ENCODE peak calls at places on chromosomes 11 and 22, in ten cellular contexts. I is left ventricle myocardium inferior, O is fibroblast of lung, L is mucosa of descending colon, H is tibial artery, P is right atrium auricular region, E is Calu3, K is ovary, B is BJ, N is left lung. U is an unnamed sample.

GRCh38 chr22:38732251-38732815 is 23.5 kb downstream of the SUN2 start:
- DNase-seq in I (no peak), O (no peak), L (no peak), H (peak; percentile 89), P (no peak), E (no peak), K (peak; percentile 61), B (no peak), N (peak; percentile 61), U (peak; percentile 23)

GRCh38 chr11:128595221-128595620 is 7.9 kb upstream of the ETS1 start:
- DNase-seq in I (no peak), O (no peak), L (no peak), H (no peak), P (no peak), E (no peak), K (no peak), B (no peak), N (no peak), U (no peak)

GRCh38 chr11:85831050-85831449 is 20.1 kb upstream of the SYTL2 start:
- DNase-seq in I (no peak), O (no peak), L (no peak), H (no peak), P (no peak), E (no peak), K (no peak), B (no peak), N (no peak), U (no peak)

GRCh38 chr11:44849424-44849823 is 101.3 kb downstream of the TP53I11 start:
- DNase-seq in I (no peak), O (no peak), L (no peak), H (no peak), P (no peak), E (no peak), K (no peak), B (no peak), N (no peak), U (peak; percentile 29)

GRCh38 chr11:108906826-108907225 is 242.0 kb downstream of the DDX10 start:
- DNase-seq in I (no peak), O (peak; percentile 48), L (no peak), H (no peak), P (no peak), E (no peak), K (no peak), B (no peak), N (no peak), U (no peak)

GRCh38 chr22:37661160-37661924 is 2.8 kb downstream of the PDXP start:
- DNase-seq in I (no peak), O (peak; percentile 76), L (no peak), H (no peak), P (no peak), E (no peak), K (no peak), B (no peak), N (no peak), U (no peak)

GRCh38 chr11:47249378-47249715 is 733 bp upstream of the ACP2 start:
- DNase-seq in I (no peak), O (no peak), L (no peak), H (no peak), P (no peak), E (no peak), K (no peak), B (no peak), N (no peak), U (no peak)

GRCh38 chr11:62856333-62856910 is 17.0 kb upstream of the WDR74 start:
- DNase-seq in I (no peak), O (no peak), L (no peak), H (no peak), P (no peak), E (no peak), K (no peak), B (no peak), N (no peak), U (no peak)

DNA sequence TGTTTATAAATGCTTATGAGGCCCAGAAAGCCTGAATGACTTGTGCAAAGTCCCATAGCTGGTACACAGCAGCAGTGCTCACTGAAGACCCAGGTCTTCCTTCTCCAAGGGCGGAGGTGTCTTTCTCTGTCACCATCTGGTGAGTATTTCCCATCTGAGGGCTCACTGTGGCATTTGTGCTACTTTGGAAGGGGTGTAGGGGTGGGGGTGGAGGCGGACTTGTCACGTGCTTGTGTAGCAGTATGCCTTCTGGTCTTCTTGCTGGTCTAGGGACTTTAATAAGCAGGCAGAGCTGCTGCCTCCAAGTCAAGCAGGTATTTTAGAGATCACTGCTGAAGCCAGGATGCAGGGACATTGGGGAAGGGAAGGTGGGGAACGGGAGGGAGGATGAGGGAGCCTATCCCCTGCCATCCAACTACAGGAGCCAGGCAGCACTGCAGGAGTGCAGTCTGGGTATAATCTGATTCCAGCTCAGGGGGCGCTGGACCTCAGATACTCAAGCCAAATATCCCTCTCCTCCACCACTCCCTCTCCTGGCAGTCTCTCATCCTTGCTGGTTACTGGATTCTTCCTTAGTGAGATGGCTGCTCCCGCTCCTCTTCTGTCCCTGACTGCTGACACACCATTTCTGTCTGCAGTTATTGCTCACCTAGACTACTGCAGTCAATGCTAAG is 3.4 kb downstream of the ABCC8 start:
- DNase-seq in I (no peak), O (peak; percentile 2), L (no peak), H (no peak), P (no peak), E (peak; percentile 57), K (no peak), B (no peak), N (no peak), U (no peak)
- TF ChIP-seq CTCF in I (no peak), O (no peak), L (no peak), H (no peak), P (no peak), E (peak; percentile 59), K (no peak), B (no peak), N (no peak), U (no peak)

GRCh38 chr11:119118227-119118626 is 3.2 kb upstream of the HINFP start:
- DNase-seq in I (no peak), O (no peak), L (no peak), H (no peak), P (no peak), E (no peak), K (no peak), B (no peak), N (no peak), U (no peak)

GRCh38 chr11:119121008-119121810 is at the start of gene HINFP:
- DNase-seq in I (peak; percentile 100), O (peak; percentile 98), L (peak; percentile 100), H (peak; percentile 100), P (peak; percentile 100), E (peak; percentile 96), K (peak; percentile 100), B (peak; percentile 96), N (peak; percentile 100), U (peak; percentile 100)

GRCh38 chr11:119125849-119126248 is 4.5 kb downstream of the HINFP start:
- DNase-seq in I (no peak), O (no peak), L (peak; percentile 75), H (no peak), P (no peak), E (no peak), K (no peak), B (no peak), N (no peak), U (no peak)

GRCh38 chr11:119120639-119121007 is 757 bp upstream of the HINFP start:
- DNase-seq in I (no peak), O (peak; percentile 69), L (no peak), H (no peak), P (no peak), E (no peak), K (no peak), B (no peak), N (no peak), U (peak; percentile 31)

GRCh38 chr11:119121811-119122124 is 388 bp downstream of the HINFP start:
- DNase-seq in I (no peak), O (no peak), L (no peak), H (no peak), P (no peak), E (no peak), K (no peak), B (no peak), N (no peak), U (no peak)
- TF ChIP-seq CTCF in I (no peak), O (no peak), L (no peak), H (no peak), P (no peak), E (no peak), K (no peak), B (no peak), N (no peak), U (no peak)

DNA sequence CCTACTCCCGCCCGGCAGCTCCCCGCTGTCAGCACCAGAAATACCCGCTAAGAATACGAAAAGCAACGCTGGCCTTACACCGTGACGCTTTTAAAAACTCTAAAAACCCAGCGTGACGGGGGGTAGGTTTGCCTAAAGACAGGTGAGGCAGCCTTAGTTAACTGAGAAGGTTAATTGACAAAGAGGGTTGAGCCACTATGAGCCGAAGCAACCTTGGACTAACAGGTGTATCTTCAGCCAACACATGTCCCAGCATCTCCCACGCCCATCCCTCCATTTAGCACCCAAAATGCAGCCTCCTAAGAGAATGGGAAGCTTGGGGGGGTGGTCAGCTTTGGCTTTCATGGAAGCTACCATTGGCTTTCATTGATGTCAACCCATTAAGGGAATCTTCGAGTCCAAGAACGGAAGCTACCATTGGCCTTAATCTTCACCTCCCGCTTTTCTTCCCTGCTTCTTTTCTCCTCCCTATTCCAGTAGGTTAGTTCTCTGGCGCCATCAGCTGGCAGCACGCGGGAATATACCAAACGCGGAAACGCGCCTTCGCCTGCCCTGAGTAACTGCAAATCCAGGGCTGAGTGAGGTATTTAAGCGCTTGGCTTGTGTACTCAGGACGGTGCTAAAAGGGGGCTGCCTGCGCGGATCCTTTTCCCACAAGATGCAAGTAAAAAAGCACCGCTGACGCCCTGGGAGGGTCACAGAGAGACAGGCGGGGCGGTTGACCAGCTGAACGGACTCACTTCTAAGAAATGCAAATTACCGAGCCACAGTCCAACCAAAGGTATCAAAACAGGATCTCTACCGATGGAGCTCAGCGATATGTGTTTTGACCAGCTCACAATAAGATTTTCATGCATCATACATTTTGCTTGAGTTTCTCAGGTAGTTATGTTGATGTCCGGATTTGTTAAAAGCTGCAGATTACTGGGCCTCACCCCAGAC is 38.5 kb upstream of the GLYATL1 start:
- DNase-seq in I (peak; percentile 63), O (peak; percentile 90), L (peak; percentile 88), H (no peak), P (peak; percentile 71), E (peak; percentile 85), K (peak; percentile 35), B (no peak), N (peak; percentile 83), U (peak; percentile 51)
- TF ChIP-seq CTCF in I (peak; percentile 54), O (peak; percentile 61), L (peak; percentile 43), H (no peak), P (peak; percentile 56), E (peak; percentile 60), K (no peak), B (peak; percentile 65), N (peak; percentile 24), U (peak; percentile 82)

GRCh38 chr11:105632316-105632715 is 22.4 kb downstream of the GRIA4 start:
- DNase-seq in I (no peak), O (no peak), L (no peak), H (no peak), P (no peak), E (no peak), K (no peak), B (no peak), N (no peak), U (no peak)

GRCh38 chr11:105641433-105641832 is 31.6 kb downstream of the GRIA4 start:
- DNase-seq in I (no peak), O (no peak), L (no peak), H (no peak), P (no peak), E (no peak), K (no peak), B (no peak), N (no peak), U (no peak)

GRCh38 chr11:105639527-105639926 is 29.7 kb downstream of the GRIA4 start:
- DNase-seq in I (no peak), O (no peak), L (no peak), H (no peak), P (no peak), E (no peak), K (no peak), B (no peak), N (no peak), U (no peak)

GRCh38 chr11:105636496-105636895 is 26.6 kb downstream of the GRIA4 start:
- DNase-seq in I (no peak), O (no peak), L (no peak), H (no peak), P (no peak), E (no peak), K (no peak), B (no peak), N (no peak), U (no peak)

DNA sequence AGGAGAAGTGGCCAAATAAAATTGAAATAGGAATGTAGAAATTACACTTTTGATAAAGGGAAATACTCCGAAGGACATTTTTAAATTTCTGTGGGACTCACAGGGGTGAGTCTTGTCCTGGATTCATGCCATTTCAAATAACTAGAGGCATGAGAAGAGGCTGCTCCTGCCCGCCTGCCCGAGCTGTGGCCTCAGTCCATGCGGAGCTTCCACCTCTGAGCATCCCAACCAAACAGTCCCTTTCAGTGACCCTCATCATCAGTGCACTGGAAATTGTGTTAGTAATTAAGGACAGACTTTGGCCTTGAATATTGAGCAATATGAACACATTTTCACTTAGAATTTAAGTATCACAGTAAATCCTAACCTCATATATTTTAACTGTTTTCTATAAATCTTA is 25.6 kb downstream of the GRIA4 start:
- DNase-seq in I (no peak), O (no peak), L (no peak), H (no peak), P (no peak), E (no peak), K (no peak), B (no peak), N (no peak), U (no peak)
- TF ChIP-seq CTCF in I (no peak), O (no peak), L (no peak), H (no peak), P (no peak), E (no peak), K (no peak), B (no peak), N (no peak), U (no peak)